ENCODE peak calls at places on chromosomes 2 and 18, in four cellular contexts. One of them, this sample, is unnamed.

GRCh38 chr18:48293954-48294893 is 115.0 kb downstream of the ZBTB7C start:
- DNase-seq in skeletal muscle cell: peak
- DNase-seq in nucleus accumbens: no peak
- DNase-seq in fibroblast of mammary gland: no peak
- DNase-seq in this sample: no peak

GRCh38 chr18:78898066-78898465 is 81.6 kb upstream of the SALL3 start:
- DNase-seq in skeletal muscle cell: no peak
- DNase-seq in fibroblast of mammary gland: no peak
- DNase-seq in nucleus accumbens: no peak
- DNase-seq in this sample: no peak

GRCh38 chr2:232116839-232117238 is 155.3 kb downstream of the DIS3L2 start:
- DNase-seq in fibroblast of mammary gland: no peak
- DNase-seq in nucleus accumbens: no peak
- DNase-seq in skeletal muscle cell: no peak
- DNase-seq in this sample: no peak

GRCh38 chr2:237662671-237663093 is 35.3 kb downstream of the LRRFIP1 start:
- DNase-seq in fibroblast of mammary gland: peak
- DNase-seq in nucleus accumbens: no peak
- DNase-seq in skeletal muscle cell: peak
- DNase-seq in this sample: peak

GRCh38 chr18:39692367-39693011 is 2126.9 kb upstream of the CELF4 start:
- DNase-seq in nucleus accumbens: no peak
- DNase-seq in skeletal muscle cell: no peak
- DNase-seq in fibroblast of mammary gland: no peak
- DNase-seq in this sample: no peak

GRCh38 chr2:221502270-221502973 is 69.7 kb downstream of the EPHA4 start:
- DNase-seq in skeletal muscle cell: peak
- DNase-seq in fibroblast of mammary gland: peak
- DNase-seq in nucleus accumbens: no peak
- DNase-seq in this sample: no peak

GRCh38 chr2:77025714-77026113 is 496.5 kb downstream of the LRRTM4 start:
- DNase-seq in nucleus accumbens: no peak
- DNase-seq in fibroblast of mammary gland: no peak
- DNase-seq in skeletal muscle cell: no peak
- DNase-seq in this sample: no peak

GRCh38 chr2:61662990-61663389 is 124.8 kb upstream of the XPO1 start:
- DNase-seq in fibroblast of mammary gland: no peak
- DNase-seq in nucleus accumbens: no peak
- DNase-seq in skeletal muscle cell: no peak
- DNase-seq in this sample: no peak

GRCh38 chr2:187988348-187988747 is 303.3 kb upstream of the GULP1 start:
- DNase-seq in skeletal muscle cell: no peak
- DNase-seq in nucleus accumbens: no peak
- DNase-seq in fibroblast of mammary gland: no peak
- DNase-seq in this sample: no peak

GRCh38 chr2:145546091-145546490 is 1026.2 kb upstream of the ZEB2 start:
- DNase-seq in nucleus accumbens: no peak
- DNase-seq in fibroblast of mammary gland: peak
- DNase-seq in skeletal muscle cell: no peak
- DNase-seq in this sample: no peak

GRCh38 chr18:4242431-4243161 is 212.5 kb downstream of the DLGAP1 start:
- DNase-seq in nucleus accumbens: no peak
- DNase-seq in skeletal muscle cell: no peak
- DNase-seq in fibroblast of mammary gland: no peak
- DNase-seq in this sample: no peak

GRCh38 chr18:43705850-43706249 is 428.6 kb upstream of the SYT4 start:
- DNase-seq in fibroblast of mammary gland: no peak
- DNase-seq in nucleus accumbens: no peak
- DNase-seq in skeletal muscle cell: no peak
- DNase-seq in this sample: no peak

GRCh38 chr2:175883586-175884194 is 118.4 kb downstream of the LNPK start:
- DNase-seq in fibroblast of mammary gland: no peak
- DNase-seq in skeletal muscle cell: no peak
- DNase-seq in nucleus accumbens: no peak
- DNase-seq in this sample: no peak

GRCh38 chr18:79246309-79247108 is 149.2 kb upstream of the NFATC1 start:
- DNase-seq in skeletal muscle cell: peak
- DNase-seq in fibroblast of mammary gland: peak
- DNase-seq in nucleus accumbens: peak
- DNase-seq in this sample: peak

GRCh38 chr18:57816208-57816999 is 13.3 kb upstream of the ATP8B1 start:
- DNase-seq in nucleus accumbens: no peak
- DNase-seq in skeletal muscle cell: no peak
- DNase-seq in fibroblast of mammary gland: no peak
- DNase-seq in this sample: no peak

GRCh38 chr2:106956879-106957278 is 70.9 kb upstream of the ST6GAL2 start:
- DNase-seq in fibroblast of mammary gland: peak
- DNase-seq in nucleus accumbens: no peak
- DNase-seq in skeletal muscle cell: peak
- DNase-seq in this sample: no peak

GRCh38 chr18:26290388-26290787 is 64.1 kb downstream of the TAF4B start:
- DNase-seq in fibroblast of mammary gland: no peak
- DNase-seq in nucleus accumbens: no peak
- DNase-seq in skeletal muscle cell: no peak
- DNase-seq in this sample: no peak

GRCh38 chr2:75610671-75611070 is 35.9 kb upstream of the MRPL19 start:
- DNase-seq in skeletal muscle cell: no peak
- DNase-seq in nucleus accumbens: no peak
- DNase-seq in fibroblast of mammary gland: no peak
- DNase-seq in this sample: no peak

GRCh38 chr18:39223283-39223682 is 1657.7 kb upstream of the CELF4 start:
- DNase-seq in fibroblast of mammary gland: no peak
- DNase-seq in skeletal muscle cell: no peak
- DNase-seq in nucleus accumbens: no peak
- DNase-seq in this sample: no peak

GRCh38 chr18:27049945-27050344 is 135.2 kb downstream of the CHST9 start:
- DNase-seq in skeletal muscle cell: no peak
- DNase-seq in fibroblast of mammary gland: no peak
- DNase-seq in nucleus accumbens: no peak
- DNase-seq in this sample: no peak

GRCh38 chr2:120189189-120189588 is 34.0 kb downstream of the TMEM185B start:
- DNase-seq in nucleus accumbens: no peak
- DNase-seq in fibroblast of mammary gland: no peak
- DNase-seq in skeletal muscle cell: no peak
- DNase-seq in this sample: no peak

GRCh38 chr2:160574472-160575140 is 81.0 kb upstream of the RBMS1 start:
- DNase-seq in skeletal muscle cell: peak
- DNase-seq in fibroblast of mammary gland: peak
- DNase-seq in nucleus accumbens: no peak
- DNase-seq in this sample: no peak

GRCh38 chr18:67731853-67732252 is 215.3 kb upstream of the DSEL start:
- DNase-seq in skeletal muscle cell: peak
- DNase-seq in nucleus accumbens: no peak
- DNase-seq in fibroblast of mammary gland: peak
- DNase-seq in this sample: no peak

GRCh38 chr2:34308140-34308539 is 709.0 kb upstream of the FAM98A start:
- DNase-seq in fibroblast of mammary gland: no peak
- DNase-seq in nucleus accumbens: no peak
- DNase-seq in skeletal muscle cell: no peak
- DNase-seq in this sample: no peak

GRCh38 chr2:240510513-240511210 is 47.1 kb downstream of the ANKMY1 start:
- DNase-seq in nucleus accumbens: no peak
- DNase-seq in fibroblast of mammary gland: no peak
- DNase-seq in skeletal muscle cell: no peak
- DNase-seq in this sample: no peak

GRCh38 chr18:69935319-69936190 is 12.1 kb downstream of the CD226 start:
- DNase-seq in skeletal muscle cell: no peak
- DNase-seq in nucleus accumbens: no peak
- DNase-seq in fibroblast of mammary gland: peak
- DNase-seq in this sample: peak

GRCh38 chr2:221791840-221792239 is 219.7 kb upstream of the EPHA4 start:
- DNase-seq in nucleus accumbens: no peak
- DNase-seq in skeletal muscle cell: no peak
- DNase-seq in fibroblast of mammary gland: peak
- DNase-seq in this sample: no peak

GRCh38 chr2:106664669-106665068 is 177.5 kb downstream of the CD8B2 start:
- DNase-seq in skeletal muscle cell: no peak
- DNase-seq in fibroblast of mammary gland: no peak
- DNase-seq in nucleus accumbens: no peak
- DNase-seq in this sample: no peak

GRCh38 chr2:176729706-176730569 is 460.7 kb downstream of the MTX2 start:
- DNase-seq in fibroblast of mammary gland: peak
- DNase-seq in skeletal muscle cell: peak
- DNase-seq in nucleus accumbens: no peak
- DNase-seq in this sample: no peak

GRCh38 chr18:46756559-46757201 is at the start of gene ST8SIA5:
- DNase-seq in fibroblast of mammary gland: no peak
- DNase-seq in nucleus accumbens: no peak
- DNase-seq in skeletal muscle cell: no peak
- DNase-seq in this sample: no peak